ENCODE peak calls at places on chromosomes 11 and 22, in five cellular contexts. One of them, this sample, is unnamed.

GRCh38 chr22:31089101-31090100 is 8.3 kb downstream of the SMTN start:
- DNase-seq in kidney epithelial cell: no peak
- DNase-seq in tibial nerve: no peak
- DNase-seq in IMR-90: no peak
- DNase-seq in foreskin fibroblast: peak
- DNase-seq in this sample: no peak

GRCh38 chr11:76307978-76308747 is 72.8 kb downstream of the THAP12 start:
- DNase-seq in kidney epithelial cell: no peak
- DNase-seq in tibial nerve: no peak
- DNase-seq in IMR-90: no peak
- DNase-seq in foreskin fibroblast: no peak
- DNase-seq in this sample: no peak

GRCh38 chr11:61532136-61533038 is 23.8 kb downstream of the LRRC10B start:
- DNase-seq in kidney epithelial cell: no peak
- DNase-seq in tibial nerve: peak
- DNase-seq in IMR-90: no peak
- DNase-seq in foreskin fibroblast: peak
- DNase-seq in this sample: no peak

GRCh38 chr11:93849751-93850584 is 450 bp downstream of the VSTM5 start:
- DNase-seq in kidney epithelial cell: no peak
- DNase-seq in tibial nerve: no peak
- DNase-seq in IMR-90: no peak
- DNase-seq in foreskin fibroblast: peak
- DNase-seq in this sample: no peak

GRCh38 chr11:71284525-71285092 is 32.2 kb upstream of the SHANK2 start:
- DNase-seq in kidney epithelial cell: no peak
- DNase-seq in tibial nerve: no peak
- DNase-seq in IMR-90: no peak
- DNase-seq in foreskin fibroblast: no peak
- DNase-seq in this sample: no peak

GRCh38 chr11:100876826-100877545 is 189.9 kb downstream of the ARHGAP42 start:
- DNase-seq in kidney epithelial cell: peak
- DNase-seq in tibial nerve: no peak
- DNase-seq in IMR-90: peak
- DNase-seq in foreskin fibroblast: peak
- DNase-seq in this sample: peak

GRCh38 chr11:65156926-65157325 is 13.1 kb upstream of the SPDYC start:
- DNase-seq in kidney epithelial cell: no peak
- DNase-seq in tibial nerve: no peak
- DNase-seq in IMR-90: no peak
- DNase-seq in foreskin fibroblast: no peak
- DNase-seq in this sample: no peak

GRCh38 chr11:44661311-44661717 is 65.4 kb upstream of the TSPAN18 start:
- DNase-seq in kidney epithelial cell: no peak
- DNase-seq in tibial nerve: no peak
- DNase-seq in IMR-90: no peak
- DNase-seq in foreskin fibroblast: no peak
- DNase-seq in this sample: no peak

GRCh38 chr22:17919276-17920144 is 104.9 kb downstream of the MICAL3 start:
- DNase-seq in kidney epithelial cell: no peak
- DNase-seq in tibial nerve: no peak
- DNase-seq in IMR-90: no peak
- DNase-seq in foreskin fibroblast: no peak
- DNase-seq in this sample: no peak

GRCh38 chr11:134978388-134979088 is 566.5 kb upstream of the B3GAT1 start:
- DNase-seq in kidney epithelial cell: no peak
- DNase-seq in tibial nerve: no peak
- DNase-seq in IMR-90: no peak
- DNase-seq in foreskin fibroblast: no peak
- DNase-seq in this sample: no peak

GRCh38 chr11:122307480-122308085 is 191.6 kb upstream of the BLID start:
- DNase-seq in kidney epithelial cell: no peak
- DNase-seq in tibial nerve: no peak
- DNase-seq in IMR-90: no peak
- DNase-seq in foreskin fibroblast: no peak
- DNase-seq in this sample: no peak
- H3K4me3 ChIP-seq in kidney epithelial cell: no peak
- H3K4me3 ChIP-seq in tibial nerve: no peak
- H3K4me3 ChIP-seq in IMR-90: no peak
- H3K4me3 ChIP-seq in foreskin fibroblast: no peak
- H3K4me3 ChIP-seq in this sample: no peak

DNA sequence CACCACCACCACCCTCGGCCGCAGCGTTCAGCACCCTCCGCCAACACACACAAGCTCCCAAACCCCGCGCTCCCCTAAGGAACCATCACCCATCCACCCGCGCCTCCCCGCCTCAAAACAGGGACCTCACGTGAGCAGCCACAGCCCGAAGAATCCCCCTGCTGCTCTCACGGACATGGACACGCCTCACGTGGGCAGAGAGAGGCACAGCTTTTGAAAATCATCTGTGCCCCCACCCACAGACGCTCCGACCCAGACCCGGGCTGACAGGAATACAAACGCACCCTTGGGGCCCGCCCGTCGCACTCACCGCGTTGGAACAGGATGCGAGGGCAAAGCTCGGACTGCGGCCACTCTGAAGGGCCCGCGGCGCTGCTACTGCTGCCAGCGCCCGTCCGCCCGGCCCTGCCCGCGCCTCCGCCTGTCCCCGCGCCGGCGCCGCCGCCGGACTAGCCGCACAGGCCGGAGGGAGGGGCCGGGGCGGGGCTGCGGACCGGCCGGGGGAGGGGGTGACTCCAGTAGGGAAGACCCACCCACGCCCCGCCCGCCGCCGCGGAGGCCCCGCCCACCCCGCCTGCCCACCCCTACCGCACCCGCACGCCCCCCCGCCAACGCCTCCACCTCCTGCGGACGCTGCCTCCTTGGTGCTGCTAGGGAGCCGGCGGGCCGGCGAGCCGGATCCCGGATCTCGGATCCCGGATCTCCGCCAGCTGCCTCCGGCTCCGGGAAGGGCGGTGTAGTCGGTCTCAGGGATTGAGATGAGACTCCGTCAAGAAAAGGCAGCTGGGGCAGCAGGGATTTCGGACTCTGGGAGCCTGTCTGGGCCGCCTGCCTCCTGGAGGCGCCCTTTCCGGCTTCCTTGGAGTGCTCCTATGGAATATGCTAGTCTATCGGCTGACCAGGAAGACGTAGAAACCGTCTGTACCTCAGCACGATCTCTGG is at the start of gene TRIM3:
- DNase-seq in kidney epithelial cell: peak
- DNase-seq in tibial nerve: peak
- DNase-seq in IMR-90: peak
- DNase-seq in foreskin fibroblast: peak
- DNase-seq in this sample: peak
- TF ChIP-seq CTCF in kidney epithelial cell: peak
- TF ChIP-seq CTCF in tibial nerve: no peak
- TF ChIP-seq CTCF in IMR-90: peak
- TF ChIP-seq CTCF in foreskin fibroblast: peak
- TF ChIP-seq CTCF in this sample: peak

GRCh38 chr11:1853376-1854131 is 670 bp downstream of the LSP1 start:
- DNase-seq in kidney epithelial cell: no peak
- DNase-seq in tibial nerve: no peak
- DNase-seq in IMR-90: no peak
- DNase-seq in foreskin fibroblast: no peak
- DNase-seq in this sample: no peak
- H3K4me3 ChIP-seq in kidney epithelial cell: no peak
- H3K4me3 ChIP-seq in tibial nerve: no peak
- H3K4me3 ChIP-seq in IMR-90: no peak
- H3K4me3 ChIP-seq in foreskin fibroblast: no peak
- H3K4me3 ChIP-seq in this sample: no peak

GRCh38 chr11:79610678-79611077 is 169.8 kb upstream of the TENM4 start:
- DNase-seq in kidney epithelial cell: no peak
- DNase-seq in tibial nerve: no peak
- DNase-seq in IMR-90: no peak
- DNase-seq in foreskin fibroblast: no peak
- DNase-seq in this sample: no peak
- TF ChIP-seq CTCF in kidney epithelial cell: no peak
- TF ChIP-seq CTCF in tibial nerve: no peak
- TF ChIP-seq CTCF in IMR-90: peak
- TF ChIP-seq CTCF in foreskin fibroblast: no peak
- TF ChIP-seq CTCF in this sample: no peak

DNA sequence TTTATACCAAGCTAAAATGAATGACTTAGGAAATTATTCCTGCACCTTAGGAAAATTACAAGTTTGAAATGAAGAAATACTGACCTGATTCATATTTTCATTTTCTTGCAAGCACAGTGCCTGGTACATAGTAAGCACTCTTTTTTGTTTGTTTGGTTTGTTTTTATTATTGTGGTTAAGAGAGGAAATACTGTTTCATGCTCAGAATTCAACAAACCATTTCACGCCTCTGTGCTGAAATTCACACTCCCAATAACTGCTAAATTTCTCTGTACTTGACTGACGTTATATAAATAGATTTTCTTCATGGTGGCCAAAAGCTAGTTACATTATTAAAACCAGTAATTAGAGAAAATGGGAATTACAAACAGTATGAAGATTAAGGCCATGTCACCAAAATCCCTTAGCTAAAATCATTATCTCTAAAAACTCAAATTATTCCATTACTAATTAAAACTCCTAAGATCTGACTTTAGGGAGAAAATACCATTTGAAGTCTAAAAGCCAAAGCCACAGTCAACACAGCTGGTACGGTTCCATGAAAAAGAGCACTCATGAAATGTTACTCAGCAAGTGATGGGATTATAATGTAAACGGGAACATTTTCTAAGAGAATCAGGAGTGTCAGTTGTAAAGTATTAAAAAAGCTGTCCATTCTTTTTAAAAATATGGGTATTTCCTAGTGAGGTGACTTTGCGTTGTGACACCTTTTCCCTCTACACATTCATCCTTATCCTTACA is 77.8 kb upstream of the DDI1 start:
- DNase-seq in kidney epithelial cell: no peak
- DNase-seq in tibial nerve: no peak
- DNase-seq in IMR-90: peak
- DNase-seq in foreskin fibroblast: no peak
- DNase-seq in this sample: no peak
- H3K4me3 ChIP-seq in kidney epithelial cell: no peak
- H3K4me3 ChIP-seq in tibial nerve: no peak
- H3K4me3 ChIP-seq in IMR-90: no peak
- H3K4me3 ChIP-seq in foreskin fibroblast: no peak
- H3K4me3 ChIP-seq in this sample: no peak

This sample was measured in astrocyte of the cerebellum.